ENCODE peak calls at places on chromosomes 5 and 9, in ten cellular contexts. E is stimulated activated CD8-positive, alpha-beta memory T cell treated with anti-CD3 and anti-CD28 coated beads, Interleukin-2, amount 100 ng/mL, for 1 hour; C is epithelial cell of esophagus; P is MCF 10A; W is GM23338; A is colonic mucosa; O is Daoy; Q is cardiac muscle cell; T is upper lobe of right lung; X is T47D. M is an unnamed sample.

GRCh38 chr5:31987985-31988710 is 186.0 kb downstream of the GOLPH3 start:
- DNase-seq in W (no peak), C (peak; percentile 98), T (no peak), O (peak; percentile 95), X (no peak), A (no peak), E (no peak), P (peak; percentile 98), Q (peak; percentile 93), M (no peak)

GRCh38 chr9:116027511-116027910 is 126.1 kb upstream of the PAPPA start:
- DNase-seq in T (no peak), C (peak; percentile 56), Q (peak; percentile 87), A (no peak), O (peak; percentile 35), E (no peak), W (no peak), X (no peak), P (peak; percentile 49), M (no peak)

GRCh38 chr9:132114102-132114707 is 34.5 kb upstream of the MED27 start:
- DNase-seq in A (peak; percentile 34), X (peak; percentile 81), E (no peak), W (peak; percentile 85), T (peak; percentile 83), P (peak; percentile 58), C (peak; percentile 71), O (peak; percentile 88), Q (peak; percentile 76), M (no peak)

GRCh38 chr9:124284940-124285441 is 27.2 kb downstream of the NEK6 start:
- DNase-seq in E (no peak), W (no peak), P (no peak), A (no peak), O (no peak), T (no peak), C (no peak), Q (peak; percentile 64), X (no peak), M (no peak)

GRCh38 chr5:170755679-170756456 is 27.7 kb upstream of the GABRP start:
- DNase-seq in Q (no peak), A (peak; percentile 70), T (peak; percentile 86), C (peak; percentile 64), E (no peak), X (no peak), W (no peak), P (peak; percentile 97), O (peak; percentile 34), M (no peak)

GRCh38 chr5:172806897-172807672 is 27.0 kb upstream of the ERGIC1 start:
- DNase-seq in X (peak; percentile 60), A (peak; percentile 96), T (peak; percentile 95), C (peak; percentile 94), W (peak; percentile 79), E (peak; percentile 72), O (peak; percentile 97), Q (peak; percentile 95), P (peak; percentile 95), M (no peak)

GRCh38 chr5:180104131-180104530 is 32.6 kb upstream of the RNF130 start:
- DNase-seq in E (no peak), W (no peak), O (no peak), P (no peak), A (no peak), C (no peak), T (no peak), X (no peak), Q (no peak), M (no peak)

GRCh38 chr9:134358026-134358967 is 32.0 kb downstream of the RXRA start:
- DNase-seq in T (peak; percentile 85), Q (peak; percentile 46), P (peak; percentile 76), A (no peak), C (peak; percentile 67), E (no peak), W (no peak), X (no peak), O (peak; percentile 73), M (no peak)

GRCh38 chr9:124835026-124835501 is 18.2 kb upstream of the WDR38 start:
- DNase-seq in Q (peak; percentile 92), P (peak; percentile 94), X (no peak), O (peak; percentile 77), C (peak; percentile 76), A (peak; percentile 38), E (no peak), T (no peak), W (no peak), M (no peak)